ENCODE peak calls at places on chromosomes 7 and 10, in seven cellular contexts. Y, L, E, N, V, T and S are unnamed samples.

GRCh38 chr7:33958126-33958525 is 52.8 kb downstream of the BMPER start:
- DNase-seq in T (no peak), L (no peak), E (no peak), N (no peak), Y (no peak), V (no peak), S (no peak)

GRCh38 chr7:69365588-69366241 is 232.6 kb upstream of the AUTS2 start:
- DNase-seq in T (no peak), L (no peak), N (no peak), V (no peak), E (no peak), Y (no peak), S (peak; percentile 23)

GRCh38 chr10:113473851-113474250 is 79.0 kb upstream of the HABP2 start:
- DNase-seq in Y (no peak), N (no peak), V (no peak), T (no peak), E (no peak), L (no peak), S (no peak)

GRCh38 chr7:124338861-124339260 is 306.0 kb upstream of the TMEM229A start:
- DNase-seq in L (no peak), E (no peak), N (no peak), T (no peak), Y (no peak), V (no peak), S (no peak)

GRCh38 chr10:10714327-10714726 is 303.3 kb upstream of the CELF2 start:
- DNase-seq in Y (no peak), E (no peak), N (no peak), T (no peak), L (no peak), V (no peak), S (no peak)

GRCh38 chr7:151863386-151864079 is 13.4 kb downstream of the PRKAG2 start:
- DNase-seq in L (peak; percentile 50), Y (no peak), N (no peak), E (no peak), T (no peak), V (peak; percentile 32), S (peak; percentile 31)

GRCh38 chr10:14564268-14564744 is 210.4 kb downstream of the FAM107B start:
- DNase-seq in E (no peak), L (no peak), N (no peak), T (no peak), Y (no peak), V (no peak), S (no peak)

GRCh38 chr7:155002411-155003214 is at the start of gene PAXIP1:
- DNase-seq in Y (peak; percentile 97), E (no peak), N (peak; percentile 63), T (no peak), V (peak; percentile 88), L (peak; percentile 29), S (peak; percentile 47)

GRCh38 chr10:19702215-19702614 is 114.0 kb upstream of the PLXDC2 start:
- DNase-seq in V (no peak), Y (no peak), E (no peak), T (no peak), N (no peak), L (no peak), S (no peak)
- TF ChIP-seq JUND in V (no peak), Y (peak; percentile 87), E (no peak), T (no peak), N (no peak), L (no peak), S (no peak)

GRCh38 chr7:132140341-132140740 is 435.9 kb downstream of the PLXNA4 start:
- DNase-seq in E (no peak), T (no peak), L (no peak), V (no peak), N (no peak), Y (no peak), S (no peak)

GRCh38 chr7:132138817-132139216 is 437.5 kb downstream of the PLXNA4 start:
- DNase-seq in Y (no peak), N (no peak), L (no peak), T (no peak), V (no peak), E (no peak), S (no peak)

GRCh38 chr7:132137681-132138080 is 438.6 kb downstream of the PLXNA4 start:
- DNase-seq in T (no peak), V (no peak), N (no peak), Y (no peak), L (no peak), E (no peak), S (no peak)

GRCh38 chr7:132142006-132142405 is 434.3 kb downstream of the PLXNA4 start:
- DNase-seq in V (no peak), T (no peak), E (no peak), N (no peak), Y (no peak), L (no peak), S (no peak)

DNA sequence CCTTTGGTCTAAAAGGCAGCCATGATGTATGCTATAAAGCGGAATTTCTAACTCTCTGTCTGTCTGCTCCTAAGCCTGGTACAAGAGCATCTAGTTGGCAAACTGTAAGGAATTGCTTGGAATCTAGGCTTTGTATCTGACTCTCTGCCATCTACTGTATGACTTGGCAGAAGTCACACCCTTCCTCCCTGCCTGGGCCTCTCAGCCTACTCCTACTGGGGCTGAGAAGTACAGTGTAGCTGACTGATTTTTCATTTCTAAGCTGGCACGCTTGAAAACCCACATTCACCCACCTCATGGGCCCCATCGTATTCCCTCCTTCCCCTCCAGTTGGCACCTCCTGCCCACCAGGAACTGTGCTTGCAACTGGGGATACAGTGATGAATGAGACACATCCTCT is 435.2 kb downstream of the PLXNA4 start:
- DNase-seq in N (no peak), L (no peak), Y (no peak), T (no peak), V (no peak), E (no peak), S (no peak)
- TF ChIP-seq JUND in N (no peak), L (no peak), Y (no peak), T (no peak), V (no peak), E (no peak), S (no peak)

DNA sequence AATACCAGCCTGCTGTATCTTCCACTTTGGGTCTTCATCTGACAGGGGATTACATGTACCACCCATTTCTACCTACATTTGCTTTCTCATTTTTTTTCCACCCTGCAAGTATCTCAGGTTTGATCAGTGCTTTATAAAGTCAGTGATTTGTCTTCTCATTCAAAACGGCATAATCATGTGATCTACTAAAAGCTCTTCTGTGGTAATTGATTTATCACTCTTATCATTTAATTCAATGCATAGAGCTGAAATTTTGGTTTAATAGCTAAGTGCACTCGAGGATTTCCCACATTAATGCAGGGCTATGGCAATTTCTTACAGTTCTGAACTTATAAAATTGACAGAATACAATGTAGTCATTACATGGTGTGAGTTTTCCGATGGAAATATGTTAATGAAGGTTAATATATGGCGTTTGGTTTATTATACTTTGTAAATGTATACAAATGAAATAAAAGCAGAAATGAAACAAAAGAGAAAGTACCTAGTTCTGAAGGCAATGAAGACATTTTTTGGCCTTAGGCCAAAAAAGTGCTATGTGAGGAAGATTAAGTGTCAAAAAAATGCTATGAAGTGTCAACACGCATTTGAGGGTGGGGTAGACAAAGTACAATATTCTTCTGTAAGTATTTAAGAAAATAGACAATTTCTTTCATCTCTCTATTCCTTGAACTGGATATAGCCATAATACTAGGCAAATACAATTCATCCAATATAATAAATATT is 457.3 kb downstream of the ETV1 start:
- DNase-seq in V (peak; percentile 2), E (no peak), Y (peak; percentile 1), N (no peak), L (no peak), T (no peak), S (no peak)
- TF ChIP-seq JUND in V (no peak), E (no peak), Y (no peak), N (no peak), L (no peak), T (no peak), S (no peak)

DNA sequence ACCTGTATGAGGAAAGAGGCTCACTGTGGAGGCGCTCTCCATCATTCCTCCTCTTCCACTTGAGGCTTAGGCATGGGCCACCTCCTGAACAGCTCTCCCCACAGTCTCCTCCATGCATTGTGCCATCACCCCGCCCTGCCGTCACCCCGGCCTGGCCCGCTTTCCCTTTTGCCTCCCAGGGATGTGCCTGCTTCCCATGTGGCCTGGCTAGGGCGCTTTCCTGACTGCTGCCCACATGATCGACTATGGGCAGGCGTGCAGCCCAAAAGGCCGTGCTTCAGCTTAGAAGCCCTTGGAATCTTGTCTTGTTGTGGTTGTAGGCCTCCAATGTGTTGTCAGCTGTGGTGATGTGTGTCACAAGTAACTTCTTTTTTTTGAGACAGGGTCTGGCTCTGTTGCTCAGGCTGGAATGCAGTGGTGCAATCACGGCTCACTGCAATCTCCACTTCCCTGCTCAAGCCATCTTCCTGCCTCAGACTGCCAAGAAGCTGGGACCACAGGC is 1.8 kb upstream of the ACTR3C start:
- DNase-seq in L (no peak), V (no peak), N (no peak), Y (no peak), E (no peak), T (no peak), S (no peak)
- TF ChIP-seq JUND in L (no peak), V (no peak), N (no peak), Y (no peak), E (no peak), T (no peak), S (no peak)

GRCh38 chr10:77287647-77288120 is 349.9 kb downstream of the KCNMA1 start:
- DNase-seq in Y (no peak), L (no peak), N (no peak), E (no peak), T (no peak), V (no peak), S (peak; percentile 65)
- TF ChIP-seq JUND in Y (no peak), L (no peak), N (no peak), E (no peak), T (no peak), V (no peak), S (peak; percentile 58)

DNA sequence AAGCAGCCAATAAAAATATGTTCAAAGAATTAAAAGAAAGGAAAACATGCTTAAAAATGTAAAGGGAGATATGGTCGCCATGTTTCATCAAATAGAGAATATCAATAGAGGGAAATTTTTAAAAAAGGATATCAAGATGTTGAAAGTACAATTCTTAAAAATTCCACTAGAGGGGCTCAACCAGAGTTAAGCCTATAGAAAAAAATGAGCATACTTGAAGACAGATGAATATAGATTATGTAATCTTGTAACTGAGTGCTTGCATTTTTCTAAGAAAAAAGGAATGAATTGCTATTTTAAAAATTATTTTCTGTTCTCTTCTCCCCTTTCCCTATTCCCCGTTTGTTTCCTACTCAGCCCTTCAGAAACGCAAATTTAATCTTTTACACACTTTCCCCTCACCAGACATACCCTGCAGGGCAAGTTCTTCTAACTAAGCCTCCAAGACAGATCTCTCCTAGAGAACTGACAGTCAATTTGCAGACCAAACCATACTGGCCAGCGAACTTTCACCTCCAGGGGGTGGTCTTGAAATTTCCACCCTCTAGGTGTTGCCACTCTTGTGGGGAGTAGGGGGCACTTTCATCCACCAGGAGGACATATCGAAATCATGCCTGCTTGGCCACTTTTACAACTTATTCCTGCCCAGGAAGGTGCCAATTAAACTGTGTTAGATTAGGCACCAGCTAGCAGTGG is 67.7 kb downstream of the NSUN6 start:
- DNase-seq in L (no peak), V (peak; percentile 11), E (no peak), T (no peak), Y (no peak), N (no peak), S (no peak)
- TF ChIP-seq JUND in L (no peak), V (no peak), E (no peak), T (no peak), Y (no peak), N (no peak), S (no peak)